ENCODE peak calls at places on chromosomes 13 and 19, in four cellular contexts. J is GM12865, C is neural crest cell, V is PC-9. N is an unnamed sample.

GRCh38 chr13:57932071-57932470 is 300.5 kb downstream of the PCDH17 start:
- DNase-seq in C (no peak), V (no peak), J (no peak), N (no peak)

GRCh38 chr19:48644839-48645651 is 942 bp downstream of the CA11 start:
- DNase-seq in J (peak; percentile 79), V (peak; percentile 69), C (peak; percentile 67), N (no peak)

GRCh38 chr13:83153833-83154232 is 728.4 kb downstream of the SLITRK1 start:
- DNase-seq in J (no peak), V (no peak), C (no peak), N (no peak)

GRCh38 chr19:5968431-5969373 is 9.2 kb downstream of the RANBP3 start:
- DNase-seq in C (no peak), V (no peak), J (no peak), N (no peak)

GRCh38 chr19:807627-808175 is 10.4 kb downstream of the PTBP1 start:
- DNase-seq in C (no peak), V (no peak), J (no peak), N (no peak)

GRCh38 chr19:29596885-29597525 is 9.1 kb upstream of the POP4 start:
- DNase-seq in J (no peak), C (no peak), V (no peak), N (no peak)

GRCh38 chr13:24183741-24184182 is 23.2 kb downstream of the SPATA13 start:
- DNase-seq in V (no peak), J (no peak), C (no peak), N (no peak)

GRCh38 chr19:29840066-29840950 is 28.5 kb downstream of the CCNE1 start:
- DNase-seq in C (no peak), J (no peak), V (no peak), N (no peak)

GRCh38 chr13:92830821-92831220 is 395.8 kb upstream of the GPC6 start:
- DNase-seq in C (no peak), V (no peak), J (no peak), N (no peak)

GRCh38 chr13:65530688-65531087 is 1699.4 kb downstream of the PCDH9 start:
- DNase-seq in V (no peak), C (no peak), J (no peak), N (no peak)

GRCh38 chr13:42266464-42266863 is 5.5 kb upstream of the AKAP11 start:
- DNase-seq in C (no peak), J (no peak), V (no peak), N (no peak)

GRCh38 chr13:111115051-111115840 is at the start of gene ARHGEF7:
- DNase-seq in C (peak; percentile 32), J (no peak), V (no peak), N (peak; percentile 62)

GRCh38 chr13:78194904-78195639 is 276.4 kb upstream of the EDNRB start:
- DNase-seq in J (no peak), V (no peak), C (no peak), N (no peak)

GRCh38 chr19:29421186-29421525 is 104.6 kb upstream of the VSTM2B start:
- DNase-seq in C (no peak), J (no peak), V (no peak), N (no peak)

GRCh38 chr19:44777715-44778347 is at the start of gene CBLC:
- DNase-seq in V (peak; percentile 97), J (no peak), C (no peak), N (no peak)

GRCh38 chr13:34733720-34734119 is 208.3 kb upstream of the NBEA start:
- DNase-seq in V (no peak), C (no peak), J (no peak), N (no peak)